ENCODE peak calls at places on chromosomes 1 and 21, in five cellular contexts. Z is activated T-cell treated with anti-CD3 and anti-CD28 coated beads for 24 hours, O is fibroblast of lung, R is amniotic stem cell, U is prostate gland. I is an unnamed sample.

GRCh38 chr1:231362325-231362724 is 24.2 kb downstream of the SPRTN start:
- DNase-seq in Z (no peak), O (no peak), R (no peak), U (no peak), I (no peak)

GRCh38 chr1:160993544-160993943 is 27.4 kb downstream of the F11R start:
- DNase-seq in Z (no peak), O (peak), R (peak), U (no peak), I (peak)

GRCh38 chr1:230821346-230821745 is 47.0 kb downstream of the C1orf198 start:
- DNase-seq in Z (no peak), O (no peak), R (no peak), U (no peak), I (no peak)

GRCh38 chr21:46325073-46325912 is 1.3 kb downstream of the PCNT start:
- DNase-seq in Z (peak), O (peak), R (peak), U (peak), I (no peak)

GRCh38 chr21:31675332-31675731 is 15.8 kb downstream of the SOD1 start:
- DNase-seq in Z (no peak), O (no peak), R (no peak), U (no peak), I (no peak)

GRCh38 chr1:29180497-29181412 is 945 bp downstream of the SRSF4 start:
- DNase-seq in Z (no peak), O (no peak), R (no peak), U (peak), I (no peak)

GRCh38 chr1:47616906-47617305 is 179.1 kb downstream of the FOXD2 start:
- DNase-seq in Z (no peak), O (no peak), R (no peak), U (no peak), I (no peak)

GRCh38 chr1:1232224-1232800 is at the start of gene B3GALT6:
- DNase-seq in Z (no peak), O (peak), R (no peak), U (no peak), I (no peak)

GRCh38 chr1:87044840-87045239 is 130.4 kb downstream of the HS2ST1 start:
- DNase-seq in Z (peak), O (no peak), R (no peak), U (no peak), I (no peak)

GRCh38 chr21:35904995-35905972 is 155.0 kb downstream of the SETD4 start:
- DNase-seq in Z (no peak), O (peak), R (no peak), U (no peak), I (no peak)

GRCh38 chr1:101769520-101769919 is 227.2 kb downstream of the OLFM3 start:
- DNase-seq in Z (no peak), O (no peak), R (no peak), U (no peak), I (no peak)

GRCh38 chr1:62356257-62356835 is 37.1 kb upstream of the KANK4 start:
- DNase-seq in Z (no peak), O (peak), R (peak), U (no peak), I (peak)

GRCh38 chr21:39108291-39109162 is 74.7 kb downstream of the PSMG1 start:
- DNase-seq in Z (no peak), O (no peak), R (no peak), U (no peak), I (no peak)

GRCh38 chr1:214076341-214077035 is 88.7 kb downstream of the PROX1 start:
- DNase-seq in Z (no peak), O (no peak), R (no peak), U (peak), I (no peak)

GRCh38 chr1:160544647-160545046 is 21.6 kb upstream of the SLAMF6 start:
- DNase-seq in Z (no peak), O (no peak), R (no peak), U (no peak), I (no peak)

GRCh38 chr1:9235123-9235513 is 544 bp downstream of the H6PD start:
- DNase-seq in Z (no peak), O (peak), R (peak), U (no peak), I (no peak)

GRCh38 chr1:104630567-104630966 is 880.9 kb downstream of the AMY1C start:
- DNase-seq in Z (no peak), O (no peak), R (no peak), U (no peak), I (no peak)

GRCh38 chr1:116982319-116983004 is 19.1 kb upstream of the CD101 start:
- DNase-seq in Z (no peak), O (no peak), R (no peak), U (no peak), I (no peak)

GRCh38 chr1:16441312-16441641 is 753 bp downstream of the NECAP2 start:
- DNase-seq in Z (no peak), O (peak), R (no peak), U (no peak), I (no peak)

GRCh38 chr1:77978293-77978968 is 441 bp downstream of the FUBP1 start:
- DNase-seq in Z (peak), O (peak), R (peak), U (peak), I (peak)

GRCh38 chr1:204398197-204399125 is 13.2 kb downstream of the PPP1R15B start:
- DNase-seq in Z (peak), O (peak), R (no peak), U (peak), I (peak)

GRCh38 chr1:44050261-44050660 is 19.0 kb upstream of the SLC6A9 start:
- DNase-seq in Z (no peak), O (no peak), R (no peak), U (no peak), I (no peak)

GRCh38 chr1:5667513-5668325 is 324.5 kb downstream of the NPHP4 start:
- DNase-seq in Z (no peak), O (no peak), R (no peak), U (peak), I (no peak)

GRCh38 chr1:109361649-109362048 is 36.1 kb downstream of the SORT1 start:
- DNase-seq in Z (no peak), O (peak), R (no peak), U (no peak), I (no peak)

GRCh38 chr1:151710187-151710586 is 6.4 kb downstream of the CELF3 start:
- DNase-seq in Z (peak), O (peak), R (no peak), U (no peak), I (no peak)

GRCh38 chr1:30988045-30988444 is 77.5 kb downstream of the PUM1 start:
- DNase-seq in Z (no peak), O (no peak), R (no peak), U (no peak), I (no peak)

I was measured in fibroblast of the conjunctiva.